ENCODE peak calls at places on chromosomes 13 and 19, in nine cellular contexts. V is HEK293T, L is NCI-H1694 treated with DMSO at 0.1 percent for 48 hours, U is pulmonary artery endothelial cell, E is H54, Z is ureter, W is neural crest cell, G is GF-D8, T is uterus. D is an unnamed sample.

GRCh38 chr19:33948651-33949335 is 152.1 kb downstream of the KCTD15 start:
- DNase-seq in V (no peak), L (no peak), U (no peak), E (no peak), Z (peak), W (no peak), G (no peak), T (no peak), D (no peak)

GRCh38 chr19:18899624-18900560 is 3.9 kb upstream of the CERS1 start:
- DNase-seq in V (no peak), L (no peak), U (no peak), E (no peak), Z (no peak), W (no peak), G (no peak), T (no peak), D (no peak)

GRCh38 chr19:13689050-13689449 is 75.3 kb upstream of the MRI1 start:
- DNase-seq in V (peak), L (peak), U (no peak), E (no peak), Z (no peak), W (peak), G (no peak), T (no peak), D (peak)

GRCh38 chr19:35124098-35125060 is 8.8 kb downstream of the FXYD3 start:
- DNase-seq in V (peak), L (peak), U (peak), E (peak), Z (peak), W (no peak), G (peak), T (peak), D (peak)

GRCh38 chr19:11028146-11028545 is 61.1 kb upstream of the LDLR start:
- DNase-seq in V (no peak), L (no peak), U (no peak), E (no peak), Z (no peak), W (no peak), G (no peak), T (no peak), D (no peak)

GRCh38 chr19:6217752-6218403 is 61.9 kb downstream of the MLLT1 start:
- DNase-seq in V (no peak), L (no peak), U (no peak), E (no peak), Z (no peak), W (no peak), G (no peak), T (no peak), D (peak)

GRCh38 chr19:51560339-51560738 is 10.7 kb upstream of the ZNF175 start:
- DNase-seq in V (no peak), L (no peak), U (no peak), E (no peak), Z (no peak), W (no peak), G (no peak), T (no peak), D (no peak)

GRCh38 chr19:30046522-30046921 is 104.5 kb downstream of the URI1 start:
- DNase-seq in V (no peak), L (peak), U (no peak), E (no peak), Z (no peak), W (no peak), G (no peak), T (no peak), D (peak)

GRCh38 chr13:99575376-99575775 is 74.1 kb downstream of the TM9SF2 start:
- DNase-seq in V (no peak), L (no peak), U (no peak), E (no peak), Z (no peak), W (no peak), G (no peak), T (no peak), D (no peak)

GRCh38 chr19:5893907-5894703 is 9.5 kb downstream of the NDUFA11 start:
- DNase-seq in V (no peak), L (no peak), U (peak), E (no peak), Z (no peak), W (no peak), G (no peak), T (no peak), D (peak)

D was measured in BE2C.